ENCODE peak calls at places on chromosomes 6 and 20, in five cellular contexts. O is left ventricle myocardium inferior, K is A549, X is astrocyte, Y is pancreas. N is an unnamed sample.

GRCh38 chr6:129069006-129069405 is 186.1 kb downstream of the LAMA2 start:
- DNase-seq in K (no peak), X (no peak), O (no peak), Y (no peak), N (peak)

GRCh38 chr20:37220796-37221195 is 40.8 kb downstream of the GHRH start:
- DNase-seq in K (no peak), O (no peak), Y (no peak), X (no peak), N (peak)

GRCh38 chr6:3773696-3774298 is 22.3 kb upstream of the PXDC1 start:
- DNase-seq in X (no peak), O (peak), K (no peak), Y (no peak), N (no peak)

GRCh38 chr6:44224978-44225330 is 1.6 kb downstream of the SLC29A1 start:
- DNase-seq in X (no peak), O (no peak), Y (no peak), K (no peak), N (no peak)

GRCh38 chr20:17024513-17025105 is 202.2 kb upstream of the PCSK2 start:
- DNase-seq in O (no peak), Y (no peak), X (peak), K (peak), N (no peak)

GRCh38 chr6:156597130-156597529 is 180.0 kb upstream of the ARID1B start:
- DNase-seq in X (no peak), K (no peak), Y (no peak), O (no peak), N (no peak)

GRCh38 chr6:30646450-30647038 is 389 bp upstream of the C6orf136 start:
- DNase-seq in K (no peak), O (peak), Y (no peak), X (no peak), N (no peak)

GRCh38 chr6:20660534-20660933 is 126.3 kb downstream of the CDKAL1 start:
- DNase-seq in Y (no peak), O (no peak), K (no peak), X (no peak), N (no peak)

GRCh38 chr6:46876126-46876525 is 45.6 kb downstream of the ADGRF5 start:
- DNase-seq in O (no peak), X (peak), Y (peak), K (peak), N (no peak)

GRCh38 chr20:52645822-52646221 is 326.3 kb upstream of the TSHZ2 start:
- DNase-seq in Y (no peak), X (no peak), K (no peak), O (no peak), N (no peak)

GRCh38 chr6:160950507-160950906 is 41.1 kb upstream of the MAP3K4 start:
- DNase-seq in Y (no peak), K (peak), O (no peak), X (peak), N (no peak)

GRCh38 chr6:140271759-140272377 is 897.4 kb upstream of the CITED2 start:
- DNase-seq in O (no peak), Y (no peak), X (no peak), K (no peak), N (peak)

GRCh38 chr6:56368484-56368883 is 121.1 kb upstream of the COL21A1 start:
- DNase-seq in Y (no peak), O (no peak), X (peak), K (no peak), N (no peak)

GRCh38 chr6:85390105-85390728 is 59.7 kb upstream of the NT5E start:
- DNase-seq in K (no peak), X (peak), O (no peak), Y (no peak), N (no peak)

GRCh38 chr6:165060636-165061190 is 248.7 kb downstream of the C6orf118 start:
- DNase-seq in X (peak), Y (no peak), K (no peak), O (no peak), N (no peak)

GRCh38 chr6:159184559-159184958 is 15.4 kb downstream of the FNDC1 start:
- DNase-seq in K (no peak), X (peak), Y (no peak), O (no peak), N (no peak)

GRCh38 chr6:156741287-156742073 is 35.7 kb upstream of the ARID1B start:
- DNase-seq in Y (no peak), X (no peak), O (no peak), K (no peak), N (no peak)

GRCh38 chr6:45192556-45192955 is 135.6 kb upstream of the RUNX2 start:
- DNase-seq in O (no peak), X (peak), Y (no peak), K (no peak), N (no peak)

GRCh38 chr6:53300656-53301551 is 47.8 kb downstream of the ELOVL5 start:
- DNase-seq in Y (no peak), X (peak), K (no peak), O (peak), N (peak)

GRCh38 chr6:6790891-6791290 is 202.4 kb downstream of the LY86 start:
- DNase-seq in K (no peak), Y (no peak), O (no peak), X (peak), N (no peak)

GRCh38 chr20:43936371-43936770 is 21.7 kb downstream of the TOX2 start:
- DNase-seq in O (no peak), Y (no peak), X (no peak), K (no peak), N (peak)

GRCh38 chr20:59121714-59122376 is 41.8 kb upstream of the ZNF831 start:
- DNase-seq in X (no peak), Y (no peak), K (no peak), O (no peak), N (no peak)

GRCh38 chr20:50455656-50456451 is 54.3 kb upstream of the PTPN1 start:
- DNase-seq in K (no peak), Y (peak), O (peak), X (no peak), N (peak)

GRCh38 chr6:157225575-157225995 is 97.7 kb downstream of the TMEM242 start:
- DNase-seq in K (no peak), O (no peak), X (no peak), Y (no peak), N (peak)

GRCh38 chr6:136846046-136846445 is 23.7 kb downstream of the PEX7 start:
- DNase-seq in O (no peak), X (peak), Y (peak), K (peak), N (peak)

GRCh38 chr6:109820706-109821350 is 129.7 kb downstream of the FIG4 start:
- DNase-seq in Y (no peak), X (no peak), O (no peak), K (no peak), N (no peak)

DNA sequence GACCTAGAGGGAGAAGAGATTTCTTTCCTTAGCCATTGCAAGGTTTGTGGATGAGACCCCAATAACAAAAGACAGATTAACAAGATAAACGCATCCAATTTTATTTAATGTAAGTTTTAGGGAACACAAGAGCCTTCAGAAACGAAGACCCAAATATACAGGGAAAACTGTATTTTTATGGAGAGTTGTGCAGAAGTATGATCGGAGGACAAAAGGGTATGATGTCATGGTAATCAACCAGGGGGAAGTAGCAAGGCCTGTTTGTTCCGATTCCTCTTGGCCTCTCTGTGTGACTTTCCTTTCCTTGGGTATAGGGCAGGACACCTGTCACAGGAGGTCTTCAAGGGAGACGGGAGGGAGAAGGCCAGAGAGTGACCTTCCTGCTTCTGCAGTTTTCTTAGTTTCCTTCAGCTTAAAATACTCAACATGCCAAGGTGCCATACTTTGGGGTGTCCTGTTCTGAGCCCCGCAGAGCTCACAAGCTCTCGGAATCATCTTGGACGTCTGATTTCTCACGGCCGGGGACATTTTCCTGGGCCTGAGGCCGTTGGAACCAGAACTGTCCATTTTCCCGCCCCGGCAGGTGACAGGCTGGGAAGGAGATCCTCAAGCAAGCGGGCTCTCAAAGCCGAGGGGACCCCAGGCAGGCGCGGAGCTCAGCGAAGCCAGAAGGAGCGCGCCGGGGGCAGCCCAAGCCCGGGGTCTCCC is 21.7 kb downstream of the TMC2 start:
- DNase-seq in O (no peak), X (no peak), Y (no peak), K (no peak), N (no peak)
- H3K4me3 ChIP-seq in O (peak), X (no peak), Y (no peak), K (no peak), N (peak)

DNA sequence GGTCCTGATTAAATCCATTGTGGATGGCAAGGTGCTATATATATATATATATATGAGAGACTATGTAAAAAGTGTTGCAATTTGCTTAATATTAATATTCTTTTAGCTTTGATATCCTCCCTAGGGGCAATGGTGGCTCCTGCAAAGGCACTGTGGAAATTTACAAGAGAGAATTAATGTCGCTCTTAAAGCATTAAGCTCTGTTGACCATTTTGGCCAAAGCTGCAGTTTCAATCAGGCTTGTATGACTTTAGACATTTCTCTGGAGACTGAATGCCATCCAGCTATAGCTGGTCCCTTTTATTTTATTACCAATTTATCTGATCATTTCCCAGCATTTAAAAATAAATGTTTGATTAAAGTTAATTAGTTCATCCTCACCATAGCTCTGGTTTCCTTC is 155.3 kb downstream of the JARID2 start:
- DNase-seq in X (no peak), O (no peak), K (no peak), Y (no peak), N (no peak)
- H3K27ac ChIP-seq in X (no peak), O (peak), K (no peak), Y (no peak), N (no peak)

GRCh38 chr20:10412591-10413408 is 21.2 kb downstream of the MKKS start:
- DNase-seq in Y (no peak), O (no peak), K (peak), X (peak), N (no peak)
- H3K4me3 ChIP-seq in Y (no peak), O (no peak), K (no peak), X (no peak), N (no peak)

GRCh38 chr6:121523628-121524027 is 88.2 kb downstream of the GJA1 start:
- DNase-seq in K (no peak), Y (no peak), O (no peak), X (peak), N (no peak)
- H3K27ac ChIP-seq in K (no peak), Y (no peak), O (no peak), X (peak), N (no peak)